ENCODE peak calls at places on chromosome 1, in eight cellular contexts. M is brain microvascular endothelial cell, I is GM12878, A is upper lobe of right lung, F is cardiac fibroblast, X is HFF-Myc, Z is tibial artery, N is mucosa of descending colon. T is an unnamed sample.

GRCh38 chr1:205812271-205812877 is 624 bp downstream of the SLC41A1 start:
- DNase-seq in A (no peak), M (no peak), Z (peak; percentile 76), X (no peak), F (peak; percentile 31), I (no peak), N (no peak), T (no peak)

GRCh38 chr1:225765982-225766674 is 11.5 kb upstream of the SRP9 start:
- DNase-seq in Z (no peak), N (no peak), M (no peak), F (no peak), X (no peak), A (no peak), I (no peak), T (no peak)

GRCh38 chr1:242629396-242629795 is 104.9 kb upstream of the PLD5 start:
- DNase-seq in A (no peak), N (no peak), F (no peak), M (no peak), X (no peak), I (no peak), Z (no peak), T (no peak)

GRCh38 chr1:67687649-67688048 is 2.6 kb downstream of the GADD45A start:
- DNase-seq in M (peak; percentile 49), F (peak; percentile 82), N (no peak), X (no peak), Z (no peak), I (no peak), A (no peak), T (no peak)

GRCh38 chr1:155947292-155947691 is 5.9 kb downstream of the RXFP4 start:
- DNase-seq in F (no peak), I (no peak), X (no peak), N (no peak), A (peak; percentile 19), Z (no peak), M (no peak), T (no peak)

GRCh38 chr1:23591460-23592208 is 32.3 kb upstream of the ID3 start:
- DNase-seq in F (no peak), A (no peak), X (no peak), Z (no peak), I (no peak), N (peak; percentile 65), M (no peak), T (no peak)

GRCh38 chr1:6038603-6039002 is 7.1 kb upstream of the KCNAB2 start:
- DNase-seq in M (no peak), N (no peak), A (no peak), Z (no peak), X (no peak), I (no peak), F (no peak), T (no peak)

GRCh38 chr1:111236806-111237205 is 9.3 kb downstream of the CHI3L2 start:
- DNase-seq in M (no peak), I (no peak), X (no peak), F (no peak), A (no peak), Z (no peak), N (no peak), T (no peak)

GRCh38 chr1:56547473-56547872 is 31.9 kb downstream of the PLPP3 start:
- DNase-seq in F (no peak), X (no peak), Z (no peak), N (no peak), I (no peak), M (no peak), A (no peak), T (no peak)

GRCh38 chr1:13699510-13699909 is 478 bp upstream of the PRDM2 start:
- DNase-seq in A (no peak), N (peak; percentile 56), I (no peak), X (peak; percentile 16), M (peak; percentile 10), Z (no peak), F (peak; percentile 16), T (no peak)

GRCh38 chr1:145750444-145750843 is 31.1 kb downstream of the CD160 start:
- DNase-seq in Z (no peak), I (no peak), F (no peak), A (no peak), M (no peak), N (no peak), X (no peak), T (no peak)

GRCh38 chr1:188769936-188770335 is 1707.7 kb downstream of the BRINP3 start:
- DNase-seq in N (no peak), F (no peak), M (no peak), I (no peak), A (no peak), X (no peak), Z (no peak), T (no peak)

GRCh38 chr1:103527331-103527730 is 1.8 kb downstream of the RNPC3 start:
- DNase-seq in N (no peak), Z (no peak), A (no peak), I (no peak), F (no peak), M (no peak), X (no peak), T (no peak)
- H3K4me3 ChIP-seq in N (no peak overlapping the region), Z (peak overlapping the region; percentile 69), A (peak overlapping the region; percentile 95), I (peak overlapping the region; percentile 89), F (no peak overlapping the region), M (no peak overlapping the region), X (peak overlapping the region; percentile 94), T (no peak overlapping the region)

GRCh38 chr1:203649551-203650011 is 22.9 kb downstream of the ATP2B4 start:
- DNase-seq in Z (no peak), A (no peak), F (no peak), N (no peak), X (no peak), I (no peak), M (no peak), T (no peak)
- TF ChIP-seq CTCF in Z (no peak), A (no peak), F (no peak), N (no peak), X (no peak), I (no peak), M (no peak), T (no peak)

DNA sequence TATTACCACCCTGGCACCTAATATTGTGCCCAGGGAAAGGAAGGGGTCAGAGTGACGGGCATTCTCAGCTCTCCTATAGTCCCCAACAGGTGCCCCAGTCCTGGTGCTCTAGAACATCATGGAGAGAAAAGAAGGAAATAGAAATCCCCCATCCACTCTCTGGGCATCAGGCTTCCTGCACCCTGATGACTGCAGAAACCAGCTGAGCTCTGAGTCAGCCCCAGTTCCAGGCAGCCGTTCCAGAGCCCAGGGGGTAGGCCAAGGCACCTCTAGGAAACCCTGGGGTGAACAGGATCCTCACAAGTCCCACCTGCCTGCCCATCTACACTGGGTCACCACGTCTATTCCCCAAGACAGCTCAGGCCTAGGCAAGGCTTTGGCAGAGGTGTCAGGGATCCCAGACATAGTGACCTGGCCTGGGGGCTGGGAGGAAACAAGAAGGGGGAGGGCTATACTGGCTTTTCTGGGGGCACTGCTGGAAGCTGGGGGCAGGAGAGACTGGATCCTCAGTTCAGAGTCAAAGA is 709 bp downstream of the NECTIN4 start:
- DNase-seq in I (no peak), X (no peak), A (no peak), Z (no peak), M (peak; percentile 35), F (peak; percentile 22), N (no peak), T (no peak)
- H3K4me3 ChIP-seq in I (no peak overlapping the region), X (no peak overlapping the region), A (peak overlapping the region; percentile 39), Z (no peak overlapping the region), M (no peak overlapping the region), F (no peak overlapping the region), N (no peak overlapping the region), T (no peak overlapping the region)

DNA sequence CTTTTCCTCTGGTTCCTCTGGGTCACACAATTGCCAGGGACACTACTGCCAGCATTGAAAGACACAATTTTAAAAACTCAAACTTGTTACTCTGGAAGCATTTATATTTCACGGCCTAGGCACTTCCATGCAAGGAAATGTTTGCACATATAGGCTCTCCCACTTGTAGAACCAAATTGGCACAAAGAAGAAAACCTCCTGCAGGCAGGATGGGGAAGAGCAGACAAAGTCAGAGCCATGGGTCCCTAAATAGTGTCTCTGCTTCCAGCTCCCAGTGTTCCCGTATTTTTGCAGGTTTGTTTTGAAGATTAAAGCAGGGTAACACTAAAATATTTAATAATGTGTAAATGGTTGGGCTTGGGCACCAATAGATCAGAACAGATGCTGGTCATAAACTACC is 19.0 kb upstream of the ADGRL2 start:
- DNase-seq in X (no peak), Z (no peak), I (no peak), M (no peak), A (no peak), N (no peak), F (no peak), T (no peak)
- TF ChIP-seq CTCF in X (no peak), Z (no peak), I (no peak), M (peak; percentile 30), A (no peak), N (no peak), F (no peak), T (no peak)

DNA sequence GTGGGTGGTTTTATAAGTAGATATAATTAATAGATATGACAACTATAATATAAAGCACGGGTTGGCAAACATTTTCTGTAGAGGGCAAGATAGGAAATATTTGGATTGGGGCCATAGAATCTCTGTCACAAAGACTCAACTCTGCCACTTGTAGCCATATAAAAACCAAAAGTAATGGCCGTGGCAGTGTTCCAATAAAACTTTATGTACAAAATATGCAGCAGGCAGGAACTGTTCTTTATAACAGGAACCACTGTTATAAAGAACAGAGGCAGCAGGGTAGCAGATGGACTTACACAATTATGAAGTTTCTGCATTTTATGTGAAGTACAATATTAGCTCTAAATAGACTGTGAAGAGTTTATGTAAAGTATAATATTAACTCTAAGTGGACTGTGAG is 16.9 kb upstream of the QSOX1 start:
- DNase-seq in A (no peak), Z (no peak), M (no peak), X (no peak), I (no peak), N (no peak), F (no peak), T (no peak)
- H3K4me3 ChIP-seq in A (no peak overlapping the region), Z (no peak overlapping the region), M (no peak overlapping the region), X (no peak overlapping the region), I (no peak overlapping the region), N (no peak overlapping the region), F (no peak overlapping the region), T (no peak overlapping the region)

GRCh38 chr1:161726631-161727342 is 5.4 kb downstream of the FCRLB start:
- DNase-seq in F (peak; percentile 93), Z (peak; percentile 89), A (peak; percentile 94), I (no peak), N (peak; percentile 90), X (no peak), M (peak; percentile 77), T (no peak)
- TF ChIP-seq CTCF in F (no peak), Z (no peak), A (no peak), I (no peak), N (no peak), X (no peak), M (peak; percentile 2), T (no peak)

DNA sequence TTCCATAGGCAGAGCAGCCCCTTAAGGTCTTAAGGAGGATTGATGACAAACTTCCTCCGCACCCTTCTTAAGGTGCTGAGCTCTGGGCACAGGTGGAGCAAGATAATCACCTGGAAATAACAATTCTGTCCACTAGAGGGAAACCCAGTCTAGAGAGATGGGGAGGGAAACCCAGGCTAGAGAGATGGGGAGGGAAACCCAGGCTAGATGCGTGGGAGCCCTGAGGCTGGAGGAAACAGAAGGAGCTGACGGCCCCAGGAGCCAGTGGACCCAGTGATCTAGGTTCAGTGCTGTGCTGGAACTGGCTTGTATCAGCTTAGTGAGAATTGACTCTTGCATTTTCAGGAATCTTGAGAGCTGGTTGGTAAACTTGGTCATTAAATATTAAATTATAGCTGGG is 17.8 kb upstream of the MYCL start:
- DNase-seq in X (no peak), Z (no peak), F (peak; percentile 80), A (peak; percentile 77), N (no peak), M (peak; percentile 42), I (peak; percentile 35), T (no peak)
- H3K4me3 ChIP-seq in X (no peak overlapping the region), Z (no peak overlapping the region), F (no peak overlapping the region), A (no peak overlapping the region), N (no peak overlapping the region), M (no peak overlapping the region), I (no peak overlapping the region), T (no peak overlapping the region)